ENCODE peak calls at places on chromosomes 7 and 10, in four cellular contexts. V is Karpas-422, O is astrocyte of the spinal cord, W is skeletal muscle cell. I is an unnamed sample.

GRCh38 chr10:22251751-22252285 is 34.0 kb upstream of the EBLN1 start:
- DNase-seq in O (peak), V (peak), W (no peak), I (no peak)

GRCh38 chr7:2943851-2944601 is 99.6 kb downstream of the CARD11 start:
- DNase-seq in O (no peak), V (no peak), W (no peak), I (no peak)

GRCh38 chr10:78401882-78402367 is 368.3 kb downstream of the RPS24 start:
- DNase-seq in V (no peak), O (no peak), W (no peak), I (no peak)

GRCh38 chr7:73852500-73852899 is 8.5 kb upstream of the TMEM270 start:
- DNase-seq in O (no peak), V (no peak), W (no peak), I (no peak)

GRCh38 chr10:100802607-100803006 is 57.2 kb downstream of the PAX2 start:
- DNase-seq in W (no peak), O (no peak), V (no peak), I (no peak)

GRCh38 chr10:86178401-86179142 is 188.0 kb downstream of the GRID1 start:
- DNase-seq in O (no peak), V (no peak), W (no peak), I (no peak)

GRCh38 chr7:67380326-67380725 is 383.7 kb downstream of the TYW1 start:
- DNase-seq in V (no peak), W (no peak), O (no peak), I (no peak)

GRCh38 chr7:43520201-43520600 is 62.7 kb upstream of the STK17A start:
- DNase-seq in W (no peak), V (no peak), O (no peak), I (no peak)

GRCh38 chr10:37549054-37549453 is 308.4 kb downstream of the ZNF248 start:
- DNase-seq in W (no peak), O (no peak), V (no peak), I (no peak)

GRCh38 chr10:101458869-101459268 is 104.9 kb downstream of the BTRC start:
- DNase-seq in V (no peak), O (no peak), W (no peak), I (no peak)

GRCh38 chr10:28913850-28914249 is 236.5 kb downstream of the BAMBI start:
- DNase-seq in O (no peak), W (no peak), V (no peak), I (no peak)

GRCh38 chr7:44231088-44231487 is 30.3 kb downstream of the YKT6 start:
- DNase-seq in O (no peak), W (no peak), V (no peak), I (no peak)

GRCh38 chr10:10605551-10606081 is 412.1 kb upstream of the CELF2 start:
- DNase-seq in O (peak), W (peak), V (no peak), I (peak)

GRCh38 chr7:100157334-100158228 is 942 bp downstream of the TRAPPC14 start:
- DNase-seq in O (no peak), V (peak), W (peak), I (no peak)

GRCh38 chr7:135964254-135964653 is 12.9 kb downstream of the MTPN start:
- DNase-seq in V (no peak), W (no peak), O (no peak), I (no peak)

GRCh38 chr10:560314-560992 is 129.0 kb downstream of the DIP2C start:
- DNase-seq in O (no peak), W (no peak), V (no peak), I (peak)
- H3K4me3 ChIP-seq in O (no peak), W (no peak), V (no peak), I (no peak)

GRCh38 chr10:124465003-124465776 is 3.6 kb downstream of the LHPP start:
- DNase-seq in V (peak), W (no peak), O (no peak), I (no peak)
- H3K4me3 ChIP-seq in V (peak), W (no peak), O (no peak), I (no peak)

GRCh38 chr10:93758911-93759410 is 1.2 kb downstream of the LGI1 start:
- DNase-seq in W (no peak), V (no peak), O (no peak), I (no peak)
- H3K4me3 ChIP-seq in W (no peak), V (no peak), O (no peak), I (no peak)

DNA sequence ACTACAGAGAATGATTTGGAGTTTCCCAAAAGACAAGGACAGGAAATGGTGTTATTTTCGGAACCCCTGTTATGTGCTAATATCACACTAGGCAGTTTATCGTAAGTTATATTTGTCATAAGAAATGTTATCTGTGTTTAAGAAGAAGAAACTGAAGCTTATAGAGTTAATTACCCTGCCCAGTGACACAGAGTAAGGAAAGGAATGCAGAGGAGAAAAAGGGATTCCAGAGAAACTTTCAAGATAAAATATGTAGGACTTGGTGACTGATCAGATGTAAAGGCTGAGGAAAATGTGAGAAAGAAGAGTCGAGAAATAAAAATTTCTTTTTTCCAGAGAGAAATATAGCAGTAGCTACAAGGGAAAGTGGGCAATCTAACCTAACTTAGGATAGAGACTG is 63.5 kb upstream of the ZNF746 start:
- DNase-seq in O (no peak), V (no peak), W (no peak), I (no peak)
- H3K4me3 ChIP-seq in O (no peak), V (no peak), W (no peak), I (no peak)

GRCh38 chr10:80203835-80204148 is 1.5 kb downstream of the ANXA11 start:
- DNase-seq in V (no peak), W (no peak), O (no peak), I (no peak)
- H3K4me3 ChIP-seq in V (peak), W (peak), O (peak), I (peak)

DNA sequence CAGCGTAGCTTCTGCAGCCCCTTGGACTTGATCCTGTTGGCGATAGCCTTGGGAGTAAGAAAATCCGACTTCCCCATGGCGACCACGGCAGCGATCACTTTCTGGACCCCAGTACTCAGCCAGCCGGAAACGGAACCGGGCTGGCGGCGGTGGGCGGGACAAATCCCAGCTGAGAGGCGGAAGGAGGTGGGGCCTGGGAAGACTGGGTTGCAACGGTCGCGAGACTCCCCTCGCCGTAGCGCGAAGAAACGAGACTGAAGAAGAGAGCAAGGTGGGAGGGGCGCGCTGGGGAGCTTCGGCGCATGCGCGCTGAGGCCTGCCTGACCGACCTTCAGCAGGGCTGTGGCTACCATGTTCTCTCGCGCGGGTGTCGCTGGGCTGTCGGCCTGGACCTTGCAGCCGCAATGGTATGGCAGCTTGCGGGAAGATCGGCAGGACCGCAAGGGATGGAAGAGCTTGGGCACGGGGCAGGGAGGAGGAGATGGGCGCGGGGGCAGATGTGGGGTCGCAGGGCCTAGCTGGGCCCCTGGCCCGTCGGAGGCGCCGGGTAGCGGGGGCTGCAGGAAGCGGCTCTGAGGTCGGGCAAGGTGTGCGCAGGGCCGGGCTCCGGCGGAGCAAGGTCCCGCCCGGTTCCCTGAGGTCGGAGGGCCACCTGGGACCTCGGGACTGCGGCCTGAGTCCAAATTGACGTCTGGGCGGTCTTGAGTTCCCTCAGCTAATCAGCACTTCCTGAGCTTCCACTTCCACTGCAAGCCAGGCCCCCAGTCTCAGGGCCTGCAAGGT is at the start of the genes ATP5F1C and KIN:
- DNase-seq in V (peak), W (peak), O (peak), I (peak)
- H3K4me3 ChIP-seq in V (peak), W (peak), O (peak), I (peak)

DNA sequence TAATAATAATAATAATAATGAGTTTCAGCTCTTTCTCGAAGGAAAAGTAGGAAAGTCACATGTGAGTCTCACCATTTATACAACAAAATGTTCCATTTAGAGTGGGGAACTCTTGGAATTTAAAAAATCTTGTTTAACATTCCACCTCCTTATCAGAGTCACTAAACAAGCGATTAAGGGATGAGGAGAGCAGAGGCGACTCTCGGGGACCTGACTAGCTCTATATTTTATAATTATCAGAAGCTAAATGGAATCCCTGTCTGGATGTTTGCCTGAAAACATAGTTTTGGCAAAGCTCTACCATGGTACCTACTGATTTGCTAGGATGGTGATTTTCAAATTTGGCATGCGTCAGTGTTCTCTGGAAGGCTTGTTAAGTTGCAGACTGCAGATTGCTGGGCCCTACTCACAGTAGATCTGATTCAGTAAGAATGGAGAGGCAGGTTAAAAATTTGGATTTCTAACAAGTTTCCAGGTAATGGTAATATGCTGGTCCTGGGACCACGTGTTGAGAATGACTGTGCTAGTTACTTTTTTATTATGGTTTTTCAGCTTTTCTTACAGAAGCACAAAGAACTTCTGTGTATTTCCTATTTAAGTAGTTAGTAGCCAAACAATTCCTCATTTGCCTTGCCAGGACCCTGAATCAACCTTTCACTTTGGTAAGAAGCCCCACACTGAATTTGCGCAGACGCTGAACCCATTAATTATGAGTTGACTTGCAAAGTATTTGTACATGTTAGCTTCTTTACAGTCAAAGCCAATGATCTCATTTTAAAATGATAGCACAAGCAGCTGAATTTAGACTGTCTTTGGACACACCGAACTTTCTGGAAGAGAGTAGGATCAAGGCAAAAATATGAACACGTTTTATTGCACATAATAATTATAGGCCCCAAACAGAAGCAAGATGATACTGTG is 39.5 kb downstream of the CPED1 start:
- DNase-seq in O (no peak), V (no peak), W (no peak), I (peak)
- H3K4me3 ChIP-seq in O (no peak), V (no peak), W (no peak), I (no peak)

GRCh38 chr7:93060865-93061264 is 56.9 kb downstream of the SAMD9 start:
- DNase-seq in O (no peak), V (peak), W (no peak), I (no peak)

GRCh38 chr7:93060025-93060424 is 57.8 kb downstream of the SAMD9 start:
- DNase-seq in O (no peak), W (no peak), V (no peak), I (no peak)

GRCh38 chr7:93062599-93062998 is 55.2 kb downstream of the SAMD9 start:
- DNase-seq in W (no peak), V (peak), O (no peak), I (no peak)
- H3K4me3 ChIP-seq in W (no peak), V (no peak), O (no peak), I (no peak)